ENCODE peak calls at places on chromosomes 5 and 9, in five cellular contexts. J, I, M, S and F are unnamed samples.

GRCh38 chr9:104028827-104029226 is 65.3 kb upstream of the SMC2 start:
- DNase-seq in J (no peak), I (no peak), M (no peak), S (no peak), F (no peak)

GRCh38 chr5:168020522-168021294 is 270.7 kb upstream of the WWC1 start:
- DNase-seq in J (no peak), I (peak; percentile 8), M (no peak), S (no peak), F (no peak)

GRCh38 chr9:37784640-37785483 is at the start of gene EXOSC3:
- DNase-seq in J (peak; percentile 89), I (peak; percentile 90), M (peak; percentile 38), S (peak; percentile 90), F (peak; percentile 91)

GRCh38 chr9:72315089-72315509 is 49.9 kb downstream of the ZFAND5 start:
- DNase-seq in J (no peak), I (peak; percentile 47), M (peak; percentile 28), S (peak; percentile 60), F (no peak)

GRCh38 chr5:172798422-172799215 is 27.6 kb upstream of the DUSP1 start:
- DNase-seq in J (peak; percentile 91), I (peak; percentile 94), M (peak; percentile 91), S (peak; percentile 29), F (no peak)

GRCh38 chr9:94623253-94623652 is 16.1 kb downstream of the FBP1 start:
- DNase-seq in J (no peak), I (no peak), M (no peak), S (peak; percentile 80), F (peak; percentile 79)

GRCh38 chr5:139038618-139039305 is 159.4 kb downstream of the SIL1 start:
- DNase-seq in J (no peak), I (no peak), M (no peak), S (no peak), F (no peak)

GRCh38 chr9:72925126-72925810 is 27.6 kb downstream of the ALDH1A1 start:
- DNase-seq in J (no peak), I (no peak), M (no peak), S (no peak), F (no peak)

GRCh38 chr9:113168809-113169208 is 18.0 kb downstream of the SLC31A2 start:
- DNase-seq in J (no peak), I (no peak), M (no peak), S (no peak), F (no peak)

GRCh38 chr9:98074119-98074990 is 17.8 kb downstream of the NANS start:
- DNase-seq in J (peak; percentile 42), I (peak; percentile 59), M (no peak), S (peak; percentile 47), F (peak; percentile 77)

GRCh38 chr5:134226441-134227192 is 744 bp upstream of the PPP2CA start:
- DNase-seq in J (no peak), I (peak; percentile 54), M (no peak), S (peak; percentile 90), F (no peak)

GRCh38 chr5:159631001-159631400 is 285.3 kb upstream of the ADRA1B start:
- DNase-seq in J (no peak), I (no peak), M (no peak), S (no peak), F (no peak)

GRCh38 chr5:167524941-167525485 is 766.4 kb upstream of the WWC1 start:
- DNase-seq in J (no peak), I (no peak), M (no peak), S (no peak), F (no peak)

DNA sequence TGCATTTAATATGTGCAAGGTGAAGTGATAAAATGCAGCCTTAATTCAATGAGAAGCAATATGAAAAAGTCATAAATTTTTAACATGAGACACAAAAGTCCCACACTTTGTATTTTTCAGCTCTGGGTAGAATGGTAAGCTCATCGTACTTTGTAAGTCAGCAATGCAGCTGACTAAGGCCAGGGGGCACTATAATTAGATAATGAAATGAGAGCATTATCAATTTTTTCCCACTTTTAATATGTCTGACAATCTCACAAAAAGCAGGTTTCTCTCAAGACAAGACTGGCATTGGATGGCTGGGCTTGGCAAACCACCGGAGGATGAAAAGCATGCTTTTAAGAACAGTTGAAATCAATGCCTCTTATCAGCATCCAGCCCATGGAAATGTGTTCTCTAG is 162.8 kb downstream of the FAM174A start:
- DNase-seq in J (no peak), I (no peak), M (no peak), S (no peak), F (no peak)
- TF ChIP-seq CTCF in J (no peak), I (peak; percentile 15), M (peak; percentile 16), S (no peak), F (no peak)

DNA sequence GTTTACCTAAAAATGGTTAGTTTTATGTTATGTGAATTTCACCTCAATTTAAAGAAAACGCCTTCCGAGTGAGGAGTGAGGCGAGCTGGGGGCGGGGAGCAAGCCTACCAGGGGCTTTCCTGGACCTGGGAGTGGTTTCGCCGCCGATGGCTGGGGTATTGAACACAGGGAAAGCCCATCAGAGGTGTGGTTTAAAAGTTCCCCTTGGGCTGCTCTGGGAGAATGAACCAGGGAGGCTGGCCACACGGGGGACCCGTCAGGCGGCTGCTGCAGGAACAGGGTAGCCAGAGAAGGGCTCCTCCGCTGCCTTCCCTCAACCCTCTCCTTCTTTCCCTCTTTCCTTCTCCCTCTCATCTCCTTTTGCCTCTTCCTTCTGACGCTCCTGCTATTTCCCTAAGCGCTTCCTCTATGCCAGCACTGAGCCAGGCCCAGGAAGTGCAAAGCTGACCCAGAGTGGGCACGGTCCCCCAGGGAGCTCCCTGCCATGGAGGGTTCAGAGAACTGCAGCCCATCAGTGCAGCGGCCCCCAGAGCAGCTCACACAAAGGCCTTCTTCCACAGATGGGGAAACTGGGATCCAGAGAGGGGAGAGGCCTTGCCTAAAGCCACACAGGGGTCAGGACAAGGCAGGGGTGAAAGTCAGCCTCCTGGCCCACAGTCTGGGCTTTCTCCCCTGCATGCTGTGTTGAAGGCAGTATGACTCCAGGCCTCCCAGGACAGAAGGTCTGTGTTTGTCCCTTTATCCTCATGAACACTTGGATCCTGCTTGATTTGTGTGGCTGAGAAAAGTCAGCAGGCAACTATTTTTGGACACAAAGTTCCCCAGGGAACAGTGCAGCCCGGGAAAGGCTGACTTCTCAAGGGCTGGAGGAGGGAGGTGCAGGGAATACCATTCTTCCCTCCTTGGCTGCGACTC is 4.6 kb downstream of the AKNA start:
- DNase-seq in J (peak; percentile 48), I (peak; percentile 50), M (no peak), S (no peak), F (peak; percentile 69)
- TF ChIP-seq CTCF in J (peak; percentile 6), I (peak; percentile 7), M (peak; percentile 32), S (no peak), F (peak; percentile 17)

GRCh38 chr5:175444060-175444904 is at the start of gene DRD1:
- DNase-seq in J (peak; percentile 4), I (peak; percentile 21), M (no peak), S (peak; percentile 62), F (peak; percentile 82)
- TF ChIP-seq CTCF in J (peak; percentile 41), I (peak; percentile 78), M (peak; percentile 38), S (peak; percentile 82), F (peak; percentile 72)

DNA sequence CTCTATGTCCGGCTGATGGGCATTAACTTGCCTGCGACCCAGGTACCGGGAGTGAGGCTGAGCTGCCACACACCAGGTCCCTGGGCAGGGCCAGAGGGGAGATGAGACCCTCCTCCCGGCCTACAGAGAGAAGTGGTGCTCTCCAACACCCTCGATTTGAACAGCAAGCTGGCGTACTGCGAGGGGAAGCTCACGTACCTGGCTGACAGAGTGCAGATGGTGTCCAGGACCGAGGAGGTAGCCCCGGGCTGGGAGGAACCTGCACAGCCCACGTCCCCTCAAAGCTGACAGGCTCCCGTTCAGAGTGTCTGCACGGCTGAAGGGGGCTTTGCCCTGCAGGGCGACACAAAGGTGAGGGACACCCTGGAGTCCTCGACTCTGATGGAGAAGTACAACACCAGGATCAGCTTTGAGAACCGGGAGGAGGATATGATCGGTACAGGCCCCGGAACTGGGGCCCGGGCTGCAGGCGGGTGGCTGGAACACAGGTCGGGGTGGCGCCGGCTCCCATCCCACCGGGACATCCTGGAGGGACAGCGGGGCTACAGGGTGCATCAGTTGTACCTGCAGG is 1.0 kb upstream of the RABL6 start:
- DNase-seq in J (no peak), I (no peak), M (no peak), S (no peak), F (no peak)
- TF ChIP-seq CTCF in J (no peak), I (no peak), M (no peak), S (no peak), F (no peak)

GRCh38 chr5:44809215-44809955 is 638 bp downstream of the MRPS30 start:
- DNase-seq in J (peak; percentile 36), I (peak; percentile 62), M (peak; percentile 8), S (peak; percentile 52), F (peak; percentile 47)

GRCh38 chr5:44809956-44810276 is 1.2 kb downstream of the MRPS30 start:
- DNase-seq in J (no peak), I (no peak), M (no peak), S (no peak), F (no peak)

GRCh38 chr5:44807269-44807668 is 1.5 kb upstream of the MRPS30 start:
- DNase-seq in J (no peak), I (no peak), M (no peak), S (no peak), F (no peak)

DNA sequence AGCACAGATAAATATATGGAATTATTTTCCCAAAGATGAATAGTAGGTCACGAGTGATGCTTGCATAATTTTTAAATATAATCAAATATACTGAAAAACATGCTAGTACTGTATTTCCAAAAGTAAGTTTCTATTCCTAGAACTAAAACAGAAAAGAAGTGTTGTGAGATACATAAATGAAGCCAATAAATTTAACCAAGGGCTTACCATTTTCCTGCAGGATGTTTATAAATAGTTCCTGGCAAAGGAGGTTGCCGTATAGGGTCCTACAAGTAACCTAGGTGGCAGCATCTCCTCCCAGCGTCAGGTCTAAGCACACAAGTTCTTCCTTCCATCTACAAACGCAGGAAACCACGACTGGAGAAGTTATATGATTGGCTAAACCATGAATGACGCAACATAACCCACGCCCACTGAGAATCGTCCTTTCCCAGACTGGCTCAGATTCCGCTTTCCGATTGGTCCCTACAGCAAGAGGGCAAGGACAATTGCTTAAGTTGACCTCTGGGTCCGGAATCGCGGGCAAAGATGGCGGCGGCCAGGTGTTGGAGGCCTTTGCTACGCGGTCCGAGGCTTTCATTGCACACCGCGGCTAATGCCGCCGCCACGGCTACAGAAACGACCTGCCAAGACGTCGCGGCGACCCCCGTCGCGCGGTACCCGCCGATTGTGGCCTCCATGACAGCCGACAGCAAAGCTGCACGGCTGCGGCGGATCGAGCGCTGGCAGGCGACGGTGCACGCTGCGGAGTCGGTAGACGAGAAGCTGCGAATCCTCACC is at the start of gene MRPS30:
- DNase-seq in J (peak; percentile 96), I (peak; percentile 99), M (peak; percentile 98), S (peak; percentile 93), F (peak; percentile 85)
- TF ChIP-seq CTCF in J (peak; percentile 24), I (peak; percentile 40), M (peak; percentile 50), S (no peak), F (peak; percentile 55)

GRCh38 chr5:179960204-179960831 is 52.6 kb upstream of the TBC1D9B start:
- DNase-seq in J (no peak), I (no peak), M (no peak), S (no peak), F (no peak)
- TF ChIP-seq CTCF in J (no peak), I (no peak), M (no peak), S (no peak), F (no peak)

DNA sequence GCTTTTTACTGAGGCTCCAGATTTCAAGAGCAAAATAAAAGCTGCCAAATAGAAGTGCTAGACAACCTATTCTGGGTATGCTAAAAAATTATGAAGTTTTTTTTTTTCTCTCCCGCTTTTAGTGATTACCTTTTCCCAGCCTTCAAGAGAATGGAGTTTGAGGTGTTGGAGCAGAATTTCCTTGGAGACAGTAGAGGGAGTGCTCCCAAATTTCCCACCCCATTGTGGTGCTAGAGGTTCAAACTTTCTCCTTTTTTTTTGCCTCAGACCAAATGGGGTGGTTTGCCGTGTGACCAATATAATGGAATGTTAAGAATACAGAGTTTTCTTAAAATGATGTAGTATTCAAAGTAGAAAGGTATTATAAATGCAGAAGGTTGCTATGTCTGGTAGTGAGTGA is 244.2 kb upstream of the RIOK2 start:
- DNase-seq in J (no peak), I (no peak), M (no peak), S (no peak), F (no peak)
- TF ChIP-seq CTCF in J (no peak), I (no peak), M (peak; percentile 2), S (no peak), F (no peak)